ENCODE peak calls at places on chromosomes 13 and 19, in five cellular contexts. M, F, N, T and U are unnamed samples. For H3K9me3, the result is how much of the 10 kb centered on the place peaks cover.

GRCh38 chr13:45773944-45774343 is 71.8 kb downstream of the CBY2 start:
- DNase-seq in M (no peak), N (no peak), F (no peak), T (no peak), U (no peak)

GRCh38 chr19:51742736-51743288 is 8.9 kb downstream of the FPR1 start:
- DNase-seq in M (no peak), N (no peak), T (no peak), F (no peak), U (no peak)

GRCh38 chr13:23433171-23434153 is at the start of gene SACS:
- DNase-seq in F (no peak), N (peak), M (no peak), T (no peak), U (no peak)

GRCh38 chr19:48896191-48896720 is 2.3 kb downstream of the TULP2 start:
- DNase-seq in T (no peak), F (no peak), M (peak), N (no peak), U (peak)

GRCh38 chr13:28819748-28820098 is 416 bp upstream of the MTUS2 start:
- DNase-seq in N (no peak), M (no peak), T (no peak), F (peak), U (no peak)

GRCh38 chr13:99191900-99192399 is 8.7 kb upstream of the UBAC2 start:
- DNase-seq in T (no peak), N (no peak), F (no peak), M (no peak), U (no peak)

GRCh38 chr13:50693755-50694154 is 149.7 kb downstream of the DLEU7 start:
- DNase-seq in T (no peak), F (no peak), N (no peak), M (no peak), U (no peak)

GRCh38 chr13:52980695-52981094 is 47.9 kb upstream of the OLFM4 start:
- DNase-seq in F (no peak), N (no peak), M (no peak), T (no peak), U (no peak)

GRCh38 chr13:48304132-48304876 is 753 bp downstream of the RB1 start:
- DNase-seq in N (peak), F (peak), T (peak), M (no peak), U (no peak)

GRCh38 chr13:23741879-23742510 is 147.2 kb downstream of the MIPEP start:
- DNase-seq in T (no peak), M (no peak), F (no peak), N (no peak), U (no peak)

GRCh38 chr13:72788831-72789230 is 6.9 kb downstream of the PIBF1 start:
- DNase-seq in N (no peak), T (no peak), M (no peak), F (no peak), U (no peak)

GRCh38 chr13:19927117-19927734 is 31.3 kb upstream of the ZMYM2 start:
- DNase-seq in F (peak), M (no peak), T (no peak), N (no peak), U (no peak)

DNA sequence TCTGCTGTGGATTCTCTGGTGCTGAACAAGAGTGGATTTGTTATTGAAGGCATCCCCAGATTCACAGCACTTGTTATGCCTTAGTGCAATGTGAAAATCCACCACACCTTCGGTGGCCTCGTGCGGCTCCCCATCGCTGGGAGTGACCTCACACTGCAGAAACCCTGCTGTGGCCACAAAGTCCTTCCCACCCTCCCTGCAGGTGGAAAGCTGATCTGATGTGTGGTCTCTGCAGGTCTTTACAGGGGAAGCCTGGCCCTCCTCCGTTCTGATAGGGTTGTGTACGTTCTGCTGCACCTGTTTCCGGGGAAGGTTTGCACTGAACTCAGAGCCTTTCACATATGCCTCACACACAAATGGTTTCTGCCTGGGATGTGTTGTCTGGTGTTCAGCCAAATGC is 5.0 kb downstream of the ZNF792 start:
- DNase-seq in F (no peak), M (no peak), T (no peak), N (no peak), U (no peak)
- H3K9me3 ChIP-seq in F (under half), M (half or more), T (half or more), N (half or more), U (under half)

GRCh38 chr13:86082116-86082515 is 282.9 kb upstream of the SLITRK6 start:
- DNase-seq in F (no peak), T (no peak), N (no peak), M (no peak), U (no peak)

GRCh38 chr13:86085890-86086289 is 286.7 kb upstream of the SLITRK6 start:
- DNase-seq in N (no peak), T (no peak), M (no peak), F (no peak), U (no peak)

DNA sequence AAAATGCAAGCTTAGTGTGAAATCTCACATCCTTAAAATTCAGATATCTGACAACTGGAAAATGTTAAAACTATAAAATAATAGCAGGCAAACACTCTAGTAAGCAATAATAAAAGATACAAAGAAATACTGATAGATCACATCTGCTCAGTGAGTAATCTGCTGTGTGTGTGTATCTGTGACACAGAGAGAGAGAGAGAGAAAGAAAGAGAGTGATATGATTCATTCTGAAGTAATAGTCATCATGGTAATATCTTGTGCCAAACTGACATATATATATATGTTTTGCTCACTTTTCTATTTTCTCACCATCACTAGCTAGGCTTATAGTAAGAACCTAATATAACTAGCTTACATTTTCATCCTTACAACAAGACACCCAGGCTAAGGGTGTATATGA is 288.0 kb upstream of the SLITRK6 start:
- DNase-seq in M (no peak), F (no peak), T (no peak), N (no peak), U (no peak)
- TF ChIP-seq CTCF in M (no peak), F (no peak), T (no peak), N (no peak), U (no peak)

GRCh38 chr19:39124136-39124764 is 1.3 kb upstream of the PAK4 start:
- DNase-seq in T (no peak), M (no peak), F (peak), N (no peak), U (no peak)

GRCh38 chr19:39126593-39127187 is 1.1 kb downstream of the PAK4 start:
- DNase-seq in N (no peak), M (no peak), F (peak), T (no peak), U (no peak)

GRCh38 chr19:39125199-39125553 is 410 bp upstream of the PAK4 start:
- DNase-seq in N (no peak), M (no peak), F (no peak), T (no peak), U (no peak)

GRCh38 chr19:39126312-39126561 is 651 bp downstream of the PAK4 start:
- DNase-seq in N (no peak), M (no peak), F (no peak), T (no peak), U (no peak)

DNA sequence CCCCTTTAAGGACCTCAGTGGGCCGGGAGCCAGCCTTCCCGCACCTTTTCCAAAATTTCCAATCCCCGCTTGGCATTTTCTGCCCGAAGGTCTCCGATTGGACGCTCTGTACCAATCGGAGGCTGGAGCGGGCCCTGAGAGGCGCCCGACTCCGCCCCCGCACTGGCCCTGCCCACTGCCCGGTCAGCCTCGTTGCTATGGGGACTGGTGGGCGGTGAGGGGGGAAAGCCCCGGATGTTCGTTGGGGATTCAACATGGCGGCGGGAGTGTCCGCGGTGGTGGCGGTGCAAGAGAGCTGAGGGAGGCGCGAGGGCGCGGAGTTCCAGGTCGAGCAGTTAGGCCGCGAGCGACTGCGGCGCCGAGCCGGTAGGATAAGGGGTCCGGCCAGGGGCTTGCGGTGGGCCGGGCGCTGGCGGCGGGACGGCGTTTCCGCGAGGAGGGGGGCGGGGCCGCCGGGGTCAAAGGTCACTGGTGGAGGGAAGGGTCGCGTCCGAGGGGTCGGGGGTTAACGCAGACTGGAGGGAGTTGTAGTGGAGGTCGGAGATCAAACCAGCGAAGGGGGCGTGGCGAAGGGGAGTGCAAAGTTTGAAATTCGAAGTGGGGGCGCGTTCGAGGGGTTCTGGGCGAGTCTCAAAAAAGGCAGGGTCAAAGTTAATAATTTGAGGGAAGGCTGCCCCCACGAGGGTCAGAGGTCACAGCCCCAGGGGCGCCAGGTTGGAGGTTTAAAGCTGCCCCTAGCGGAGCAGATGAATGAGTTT is at the start of gene PAK4:
- DNase-seq in M (peak), T (peak), F (peak), N (peak), U (peak)
- TF ChIP-seq POLR2A in M (peak), T (peak), F (peak), N (peak), U (peak)

GRCh38 chr19:56508282-56508778 is 675 bp downstream of the ZNF471 start:
- DNase-seq in M (no peak), F (no peak), N (no peak), T (no peak), U (no peak)

GRCh38 chr19:56504581-56504980 is 3.1 kb upstream of the ZNF471 start:
- DNase-seq in F (no peak), M (no peak), T (no peak), N (no peak), U (no peak)

GRCh38 chr19:56507446-56508281 is at the start of gene ZNF471:
- DNase-seq in N (peak), M (peak), F (no peak), T (peak), U (peak)
- H3K9me3 ChIP-seq in N (under half), M (under half), F (half or more), T (under half), U (under half)

DNA sequence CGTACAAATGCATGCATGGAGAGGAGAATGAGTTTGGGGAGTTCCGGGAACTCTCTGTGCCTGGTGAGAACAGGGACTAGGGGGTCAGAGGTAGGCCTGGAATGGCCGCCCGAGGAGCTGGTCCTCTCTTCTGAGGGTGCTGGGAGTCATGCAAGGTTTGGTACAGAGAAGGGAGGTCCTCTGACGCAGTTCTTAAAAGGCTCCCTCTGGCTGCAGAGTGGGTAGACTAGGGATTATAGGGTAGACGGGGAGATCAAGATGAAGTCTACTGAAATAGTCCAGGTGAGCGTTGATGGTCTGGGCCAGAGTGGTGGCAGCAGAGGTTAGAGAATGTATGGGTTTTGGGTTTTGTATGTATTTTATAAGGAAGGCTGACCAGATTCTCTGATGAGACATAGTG is 796 bp downstream of the ZNF304 start:
- DNase-seq in F (no peak), N (no peak), T (no peak), M (no peak), U (no peak)
- TF ChIP-seq CTCF in F (no peak), N (no peak), T (no peak), M (no peak), U (no peak)

GRCh38 chr19:814108-815078 is 7.4 kb downstream of the PLPPR3 start:
- DNase-seq in T (no peak), N (no peak), M (no peak), F (no peak), U (no peak)

GRCh38 chr19:815079-815774 is 6.5 kb downstream of the PLPPR3 start:
- DNase-seq in T (no peak), M (no peak), N (no peak), F (no peak), U (peak)

GRCh38 chr19:813359-814107 is 8.2 kb downstream of the PLPPR3 start:
- DNase-seq in M (no peak), F (no peak), N (no peak), T (no peak), U (no peak)

GRCh38 chr19:816500-816857 is 5.3 kb downstream of the PLPPR3 start:
- DNase-seq in T (no peak), F (no peak), N (no peak), M (no peak), U (no peak)

DNA sequence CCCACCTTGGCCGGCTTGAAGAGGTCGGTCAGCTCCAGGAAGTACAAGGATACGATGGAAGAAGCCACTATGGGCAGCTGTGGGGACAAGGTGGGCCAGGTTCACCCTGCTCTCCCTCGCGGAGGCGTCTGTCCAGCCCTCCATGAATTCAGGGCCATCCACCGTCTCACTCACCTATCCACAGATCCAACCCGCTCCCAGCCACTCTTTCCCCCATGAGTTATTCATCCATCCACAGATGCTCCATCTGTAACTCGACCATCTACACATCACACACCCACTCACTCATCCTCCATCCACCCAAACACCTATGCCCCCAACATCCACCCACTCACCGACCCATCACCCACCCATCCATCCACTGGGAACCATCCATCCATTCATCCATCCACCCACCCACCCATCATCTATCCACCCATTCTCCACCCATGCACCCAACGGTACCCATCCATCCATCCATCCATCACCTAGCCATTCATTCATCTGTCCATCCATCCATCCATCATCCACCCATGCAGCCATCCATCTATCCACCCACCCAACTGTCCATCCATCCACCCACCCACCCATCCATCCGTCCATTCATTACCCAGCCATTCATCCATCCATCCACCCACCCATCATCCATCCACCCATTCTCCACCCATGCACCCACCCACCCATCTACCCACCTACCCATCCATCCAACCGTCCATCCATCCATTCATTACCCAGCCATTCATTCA is 5.8 kb downstream of the PLPPR3 start:
- DNase-seq in N (no peak), T (no peak), M (no peak), F (no peak), U (no peak)
- TF ChIP-seq POLR2A in N (no peak), T (no peak), M (no peak), F (no peak), U (no peak)

DNA sequence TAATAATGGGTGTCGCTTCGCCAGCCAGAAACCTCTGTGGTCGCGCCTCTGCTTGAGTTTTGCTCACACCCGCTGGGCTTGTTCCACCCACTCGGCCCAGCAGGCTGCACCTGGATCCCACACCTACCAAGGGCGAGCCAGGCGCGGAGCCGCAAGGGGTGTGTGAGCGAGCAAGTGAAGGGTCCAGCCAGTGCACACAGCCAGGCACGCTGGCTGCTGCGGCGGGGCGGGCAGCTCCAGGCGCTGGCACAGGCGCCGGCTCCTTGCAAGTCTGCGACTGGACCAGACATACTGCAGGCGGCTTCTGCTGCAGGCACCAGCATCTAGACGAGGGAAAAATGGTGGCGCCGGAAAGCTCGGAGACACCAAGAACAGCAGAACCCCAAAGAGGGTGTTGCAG is 1.8 kb upstream of the ZNF256 start:
- DNase-seq in F (no peak), N (no peak), T (no peak), M (no peak), U (no peak)
- H3K9me3 ChIP-seq in F (half or more), N (under half), T (under half), M (under half), U (under half)

GRCh38 chr19:318509-318774 is 26.2 kb downstream of the MIER2 start:
- DNase-seq in T (no peak), N (no peak), F (no peak), M (no peak), U (no peak)

GRCh38 chr19:313988-314815 is 23.0 kb upstream of the PLPP2 start:
- DNase-seq in N (no peak), F (no peak), M (peak), T (no peak), U (no peak)

GRCh38 chr19:315811-316210 is 24.6 kb upstream of the PLPP2 start:
- DNase-seq in M (no peak), T (no peak), N (no peak), F (no peak), U (no peak)

GRCh38 chr19:313169-313987 is 22.2 kb upstream of the PLPP2 start:
- DNase-seq in T (no peak), F (no peak), N (no peak), M (no peak), U (no peak)

DNA sequence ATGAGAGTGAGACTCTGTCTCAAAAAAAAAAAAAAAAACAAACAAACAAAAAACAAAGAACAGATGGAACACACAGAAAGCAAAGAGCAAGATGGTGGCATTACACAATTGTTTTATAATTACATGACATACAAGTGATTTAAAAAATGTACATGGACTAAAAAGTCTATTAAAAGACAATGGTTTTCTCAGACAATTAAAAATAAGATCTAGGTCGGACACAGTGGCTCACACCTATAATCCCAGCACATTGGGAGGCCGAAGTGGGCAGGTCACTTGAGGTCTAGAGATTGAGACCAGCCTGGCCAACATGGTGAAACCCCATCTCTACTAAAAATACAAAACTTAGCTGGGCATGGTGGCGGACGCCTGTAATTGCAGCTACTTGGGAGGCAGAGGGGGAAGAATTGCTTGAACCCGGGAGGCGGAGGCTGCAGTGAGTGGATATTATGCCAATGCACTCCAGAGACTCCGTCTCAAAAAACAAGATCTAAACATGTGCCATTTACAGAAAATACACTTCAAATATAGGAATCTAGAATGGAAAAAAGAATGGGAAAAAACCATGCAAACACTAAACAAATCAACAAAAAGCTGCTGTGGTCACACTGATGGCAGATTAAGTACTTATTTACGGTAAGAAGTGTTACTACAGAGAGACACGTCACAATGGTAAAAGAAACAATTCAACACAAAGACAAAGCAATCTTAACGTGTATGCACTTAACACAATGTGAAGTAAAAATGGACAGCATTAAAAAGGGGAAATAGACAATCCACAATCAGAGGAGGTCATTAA is 26.7 kb downstream of the MIER2 start:
- DNase-seq in M (no peak), F (no peak), T (no peak), N (no peak), U (no peak)
- TF ChIP-seq CTCF in M (no peak), F (no peak), T (no peak), N (no peak), U (no peak)

GRCh38 chr19:21767065-21767800 is at the start of gene ZNF100:
- DNase-seq in F (peak), T (peak), N (peak), M (peak), U (peak)
- TF ChIP-seq POLR2A in F (peak), T (peak), N (peak), M (no peak), U (no peak)